ENCODE peak calls at places on chromosomes 12 and 14, in six cellular contexts. F, H, Q, B, N and P are unnamed samples.

GRCh38 chr14:24255931-24256696 is 6.9 kb downstream of the TGM1 start:
- DNase-seq in H (no peak), Q (no peak), F (no peak), B (no peak), N (no peak), P (no peak)

GRCh38 chr12:119869720-119870119 is 7.4 kb downstream of the CIT start:
- DNase-seq in Q (no peak), B (peak), H (no peak), N (no peak), F (peak), P (no peak)

GRCh38 chr14:30759172-30760125 is 114.9 kb upstream of the COCH start:
- DNase-seq in H (no peak), N (no peak), B (no peak), F (no peak), Q (no peak), P (no peak)

GRCh38 chr12:64019101-64019500 is 174.6 kb downstream of the SRGAP1 start:
- DNase-seq in N (no peak), F (no peak), B (no peak), Q (no peak), H (no peak), P (no peak)

GRCh38 chr14:88630565-88630964 is 67.7 kb downstream of the ZC3H14 start:
- DNase-seq in H (no peak), N (no peak), F (no peak), B (peak), Q (no peak), P (no peak)

GRCh38 chr14:83709116-83709515 is 1820.8 kb upstream of the FLRT2 start:
- DNase-seq in B (no peak), Q (no peak), N (no peak), H (no peak), F (no peak), P (no peak)

GRCh38 chr12:90043264-90043663 is 334.6 kb upstream of the ATP2B1 start:
- DNase-seq in B (no peak), H (no peak), Q (no peak), N (no peak), F (no peak), P (no peak)

GRCh38 chr12:77560714-77561113 is 270.0 kb upstream of the NAV3 start:
- DNase-seq in B (no peak), N (no peak), H (no peak), Q (no peak), F (no peak), P (no peak)

GRCh38 chr12:76719642-76720041 is 44.3 kb upstream of the ZDHHC17 start:
- DNase-seq in B (no peak), H (no peak), Q (no peak), N (no peak), F (no peak), P (no peak)

GRCh38 chr14:34051966-34052657 is 101.2 kb upstream of the EGLN3 start:
- DNase-seq in Q (no peak), F (peak), H (no peak), B (peak), N (no peak), P (no peak)

GRCh38 chr14:55221968-55222367 is 30.6 kb upstream of the DLGAP5 start:
- DNase-seq in N (no peak), H (no peak), Q (no peak), B (no peak), F (no peak), P (no peak)

GRCh38 chr12:107225626-107226025 is 132.3 kb upstream of the CRY1 start:
- DNase-seq in B (peak), Q (no peak), H (no peak), F (no peak), N (no peak), P (no peak)

GRCh38 chr14:70901218-70901772 is 6.0 kb upstream of the PCNX1 start:
- DNase-seq in N (no peak), F (no peak), H (no peak), B (no peak), Q (no peak), P (no peak)

GRCh38 chr12:117456076-117456475 is 94.7 kb upstream of the NOS1 start:
- DNase-seq in N (no peak), B (no peak), Q (no peak), F (no peak), H (no peak), P (no peak)

GRCh38 chr14:75459099-75459741 is 31.4 kb downstream of the JDP2 start:
- DNase-seq in B (no peak), F (no peak), H (no peak), Q (no peak), N (no peak), P (no peak)

GRCh38 chr12:113137861-113138783 is 2.6 kb upstream of the RASAL1 start:
- DNase-seq in Q (no peak), H (no peak), F (no peak), B (no peak), N (no peak), P (no peak)

GRCh38 chr14:50944647-50945413 is 547 bp upstream of the PYGL start:
- DNase-seq in B (peak), F (no peak), N (peak), Q (no peak), H (no peak), P (no peak)

GRCh38 chr12:53789570-53789969 is 37.8 kb upstream of the CISTR start:
- DNase-seq in B (no peak), Q (no peak), H (no peak), N (no peak), F (no peak), P (no peak)

GRCh38 chr12:117038023-117038680 is 61.1 kb downstream of the TESC start:
- DNase-seq in H (no peak), B (no peak), Q (no peak), F (no peak), N (no peak), P (no peak)

GRCh38 chr12:88646824-88647223 is 66.6 kb upstream of the KITLG start:
- DNase-seq in N (no peak), B (no peak), H (no peak), Q (no peak), F (no peak), P (no peak)

GRCh38 chr14:71651228-71651627 is 281.0 kb upstream of the RGS6 start:
- DNase-seq in F (peak), N (no peak), H (no peak), Q (no peak), B (peak), P (peak)

GRCh38 chr12:91778091-91778819 is 367.4 kb downstream of the BTG1 start:
- DNase-seq in Q (no peak), H (no peak), B (no peak), N (no peak), F (no peak), P (no peak)

GRCh38 chr14:65101631-65102440 is 481 bp downstream of the MAX start:
- DNase-seq in B (no peak), N (no peak), Q (peak), H (peak), F (no peak), P (no peak)

GRCh38 chr12:27185234-27186045 is 58.6 kb upstream of the STK38L start:
- DNase-seq in N (no peak), F (no peak), Q (no peak), H (no peak), B (peak), P (no peak)

GRCh38 chr12:25855716-25856115 is 102.8 kb upstream of the RASSF8 start:
- DNase-seq in Q (no peak), F (peak), N (no peak), B (no peak), H (no peak), P (no peak)

GRCh38 chr12:121939190-121939589 is 20.8 kb downstream of the CFAP251 start:
- DNase-seq in F (no peak), H (no peak), N (no peak), Q (no peak), B (no peak), P (no peak)

GRCh38 chr12:81500788-81501187 is 258.4 kb downstream of the PPFIA2 start:
- DNase-seq in B (no peak), F (no peak), N (no peak), Q (no peak), H (no peak), P (no peak)

GRCh38 chr14:99753225-99754140 is 39.7 kb upstream of the EML1 start:
- DNase-seq in B (no peak), F (no peak), Q (no peak), N (no peak), H (no peak), P (no peak)

GRCh38 chr12:18827913-18828312 is 90.0 kb downstream of the CAPZA3 start:
- DNase-seq in B (no peak), F (no peak), N (no peak), H (no peak), Q (no peak), P (no peak)

GRCh38 chr14:93267149-93267711 is 60.2 kb downstream of the UBR7 start:
- DNase-seq in Q (no peak), F (no peak), H (no peak), N (no peak), B (no peak), P (no peak)

GRCh38 chr12:76457010-76457409 is 102.6 kb downstream of the OSBPL8 start:
- DNase-seq in B (no peak), H (no peak), N (no peak), F (no peak), Q (no peak), P (no peak)

GRCh38 chr14:93048843-93049242 is 66.9 kb downstream of the ITPK1 start:
- DNase-seq in B (no peak), H (no peak), Q (no peak), N (no peak), F (no peak), P (no peak)

GRCh38 chr12:95815635-95816212 is 25.2 kb upstream of the NTN4 start:
- DNase-seq in B (peak), F (no peak), Q (no peak), N (peak), H (no peak), P (no peak)

GRCh38 chr12:10075451-10075850 is 23.3 kb downstream of the CLEC1A start:
- DNase-seq in H (no peak), F (no peak), N (peak), B (no peak), Q (no peak), P (no peak)